ENCODE peak calls at places on chromosomes 7 and 10, in ten cellular contexts. F is AG04450, T is caudate nucleus, S is HTR-8/SVneo, P is NCI-H1694, U is foreskin fibroblast, N is GM20000, Z is posterior cingulate gyrus, R is brain microvascular endothelial cell, V is WTC11. D is an unnamed sample.

GRCh38 chr7:94059747-94060146 is 55.6 kb upstream of the BET1 start:
- DNase-seq in F (no peak), T (no peak), S (no peak), P (no peak), U (peak; percentile 72), N (peak; percentile 26), Z (no peak), R (peak; percentile 14), V (no peak), D (peak; percentile 70)

GRCh38 chr7:66013938-66014337 is 31.9 kb upstream of the GUSB start:
- DNase-seq in F (no peak), T (peak; percentile 2), S (peak; percentile 19), P (no peak), U (peak; percentile 75), N (no peak), Z (peak; percentile 9), R (peak; percentile 56), V (peak; percentile 62), D (peak; percentile 62)

GRCh38 chr7:148256433-148256832 is 334.1 kb upstream of the C7orf33 start:
- DNase-seq in F (no peak), T (no peak), S (no peak), P (no peak), U (no peak), N (no peak), Z (no peak), R (no peak), V (no peak), D (no peak)

GRCh38 chr10:24206926-24207701 is 1.8 kb upstream of the KIAA1217 start:
- DNase-seq in F (no peak), T (no peak), S (no peak), P (no peak), U (no peak), N (no peak), Z (no peak), R (no peak), V (no peak), D (no peak)

GRCh38 chr10:33237736-33238624 is 96.5 kb downstream of the NRP1 start:
- DNase-seq in F (peak; percentile 90), T (no peak), S (peak; percentile 90), P (no peak), U (peak; percentile 93), N (no peak), Z (no peak), R (peak; percentile 97), V (no peak), D (peak; percentile 99)

GRCh38 chr7:151137076-151137611 is 30.4 kb downstream of the GBX1 start:
- DNase-seq in F (no peak), T (no peak), S (no peak), P (no peak), U (no peak), N (peak; percentile 25), Z (peak; percentile 6), R (no peak), V (peak; percentile 39), D (no peak)

GRCh38 chr10:13877154-13877909 is 290.6 kb downstream of the PRPF18 start:
- DNase-seq in F (no peak), T (no peak), S (no peak), P (no peak), U (peak; percentile 71), N (no peak), Z (no peak), R (no peak), V (no peak), D (peak; percentile 57)

GRCh38 chr7:55569797-55570196 is 2.5 kb downstream of the VOPP1 start:
- DNase-seq in F (no peak), T (no peak), S (no peak), P (no peak), U (no peak), N (no peak), Z (no peak), R (no peak), V (no peak), D (no peak)

GRCh38 chr10:44933922-44934321 is 22.8 kb downstream of the TMEM72 start:
- DNase-seq in F (no peak), T (no peak), S (no peak), P (no peak), U (no peak), N (no peak), Z (no peak), R (no peak), V (no peak), D (no peak)

GRCh38 chr7:31883761-31884164 is 186.4 kb downstream of the PDE1C start:
- DNase-seq in F (no peak), T (peak; percentile 61), S (peak; percentile 32), P (no peak), U (peak; percentile 1), N (peak; percentile 19), Z (peak; percentile 59), R (peak; percentile 14), V (no peak), D (peak; percentile 64)